ENCODE peak calls at places on chromosomes 7 and 10, in seven cellular contexts. One of them, this sample, is unnamed.

GRCh38 chr7:142496545-142496991 is 238.7 kb upstream of the PRSS58 start:
- DNase-seq in CD4-positive, alpha-beta T cell: no peak
- DNase-seq in right lobe of liver: no peak
- DNase-seq in HCT116: peak
- DNase-seq in A549: peak
- DNase-seq in tibial nerve: no peak
- DNase-seq in adrenal gland: no peak
- DNase-seq in this sample: peak

GRCh38 chr10:12628964-12629766 is 279.8 kb downstream of the CAMK1D start:
- DNase-seq in CD4-positive, alpha-beta T cell: no peak
- DNase-seq in right lobe of liver: no peak
- DNase-seq in HCT116: no peak
- DNase-seq in A549: peak
- DNase-seq in tibial nerve: no peak
- DNase-seq in adrenal gland: peak
- DNase-seq in this sample: peak

GRCh38 chr10:119306514-119306951 is 99.2 kb downstream of the GRK5 start:
- DNase-seq in CD4-positive, alpha-beta T cell: peak
- DNase-seq in right lobe of liver: no peak
- DNase-seq in HCT116: no peak
- DNase-seq in A549: peak
- DNase-seq in tibial nerve: no peak
- DNase-seq in adrenal gland: no peak
- DNase-seq in this sample: no peak

GRCh38 chr10:32374605-32375004 is 27.6 kb upstream of the EPC1 start:
- DNase-seq in CD4-positive, alpha-beta T cell: no peak
- DNase-seq in right lobe of liver: no peak
- DNase-seq in HCT116: no peak
- DNase-seq in A549: no peak
- DNase-seq in tibial nerve: no peak
- DNase-seq in adrenal gland: no peak
- DNase-seq in this sample: no peak

GRCh38 chr7:151319189-151319588 is 22.4 kb upstream of the NUB1 start:
- DNase-seq in CD4-positive, alpha-beta T cell: no peak
- DNase-seq in right lobe of liver: no peak
- DNase-seq in HCT116: no peak
- DNase-seq in A549: no peak
- DNase-seq in tibial nerve: no peak
- DNase-seq in adrenal gland: no peak
- DNase-seq in this sample: no peak

GRCh38 chr10:21336476-21337170 is 188.9 kb downstream of the SKIDA1 start:
- DNase-seq in CD4-positive, alpha-beta T cell: no peak
- DNase-seq in right lobe of liver: no peak
- DNase-seq in HCT116: peak
- DNase-seq in A549: peak
- DNase-seq in tibial nerve: no peak
- DNase-seq in adrenal gland: peak
- DNase-seq in this sample: peak

GRCh38 chr7:138549082-138549481 is 89.0 kb downstream of the TRIM24 start:
- DNase-seq in CD4-positive, alpha-beta T cell: no peak
- DNase-seq in right lobe of liver: no peak
- DNase-seq in HCT116: no peak
- DNase-seq in A549: no peak
- DNase-seq in tibial nerve: no peak
- DNase-seq in adrenal gland: no peak
- DNase-seq in this sample: no peak

GRCh38 chr7:41573017-41573416 is 129.9 kb downstream of the INHBA start:
- DNase-seq in CD4-positive, alpha-beta T cell: no peak
- DNase-seq in right lobe of liver: no peak
- DNase-seq in HCT116: no peak
- DNase-seq in A549: peak
- DNase-seq in tibial nerve: no peak
- DNase-seq in adrenal gland: no peak
- DNase-seq in this sample: no peak

GRCh38 chr10:71727429-71728217 is 8.0 kb upstream of the C10orf105 start:
- DNase-seq in CD4-positive, alpha-beta T cell: peak
- DNase-seq in right lobe of liver: peak
- DNase-seq in HCT116: no peak
- DNase-seq in A549: peak
- DNase-seq in tibial nerve: peak
- DNase-seq in adrenal gland: peak
- DNase-seq in this sample: peak

GRCh38 chr10:29926649-29927048 is 132.7 kb downstream of the JCAD start:
- DNase-seq in CD4-positive, alpha-beta T cell: no peak
- DNase-seq in right lobe of liver: no peak
- DNase-seq in HCT116: no peak
- DNase-seq in A549: no peak
- DNase-seq in tibial nerve: no peak
- DNase-seq in adrenal gland: peak
- DNase-seq in this sample: no peak

GRCh38 chr10:91477236-91477635 is 67.1 kb downstream of the HECTD2 start:
- DNase-seq in CD4-positive, alpha-beta T cell: no peak
- DNase-seq in right lobe of liver: no peak
- DNase-seq in HCT116: no peak
- DNase-seq in A549: no peak
- DNase-seq in tibial nerve: no peak
- DNase-seq in adrenal gland: no peak
- DNase-seq in this sample: no peak

GRCh38 chr10:84355106-84355505 is 26.7 kb downstream of the CCSER2 start:
- DNase-seq in CD4-positive, alpha-beta T cell: no peak
- DNase-seq in right lobe of liver: no peak
- DNase-seq in HCT116: no peak
- DNase-seq in A549: no peak
- DNase-seq in tibial nerve: no peak
- DNase-seq in adrenal gland: no peak
- DNase-seq in this sample: no peak

GRCh38 chr10:62443866-62444265 is 69.7 kb downstream of the ZNF365 start:
- DNase-seq in CD4-positive, alpha-beta T cell: no peak
- DNase-seq in right lobe of liver: no peak
- DNase-seq in HCT116: no peak
- DNase-seq in A549: no peak
- DNase-seq in tibial nerve: no peak
- DNase-seq in adrenal gland: no peak
- DNase-seq in this sample: no peak

GRCh38 chr7:16739863-16740622 is 13.5 kb upstream of the TSPAN13 start:
- DNase-seq in CD4-positive, alpha-beta T cell: no peak
- DNase-seq in right lobe of liver: no peak
- DNase-seq in HCT116: peak
- DNase-seq in A549: peak
- DNase-seq in tibial nerve: no peak
- DNase-seq in adrenal gland: peak
- DNase-seq in this sample: peak

GRCh38 chr7:39951156-39951942 is 1.3 kb downstream of the CDK13 start:
- DNase-seq in CD4-positive, alpha-beta T cell: peak
- DNase-seq in right lobe of liver: peak
- DNase-seq in HCT116: no peak
- DNase-seq in A549: peak
- DNase-seq in tibial nerve: no peak
- DNase-seq in adrenal gland: peak
- DNase-seq in this sample: peak

GRCh38 chr10:23364378-23364777 is 19.8 kb upstream of the C10orf67 start:
- DNase-seq in CD4-positive, alpha-beta T cell: no peak
- DNase-seq in right lobe of liver: no peak
- DNase-seq in HCT116: no peak
- DNase-seq in A549: no peak
- DNase-seq in tibial nerve: no peak
- DNase-seq in adrenal gland: no peak
- DNase-seq in this sample: no peak

GRCh38 chr7:41900532-41900931 is 197.6 kb upstream of the INHBA start:
- DNase-seq in CD4-positive, alpha-beta T cell: no peak
- DNase-seq in right lobe of liver: no peak
- DNase-seq in HCT116: no peak
- DNase-seq in A549: no peak
- DNase-seq in tibial nerve: no peak
- DNase-seq in adrenal gland: no peak
- DNase-seq in this sample: no peak

GRCh38 chr7:19620470-19620869 is 88.4 kb downstream of the POLR1F start:
- DNase-seq in CD4-positive, alpha-beta T cell: no peak
- DNase-seq in right lobe of liver: no peak
- DNase-seq in HCT116: no peak
- DNase-seq in A549: no peak
- DNase-seq in tibial nerve: no peak
- DNase-seq in adrenal gland: no peak
- DNase-seq in this sample: no peak

GRCh38 chr7:40329601-40330153 is 194.9 kb downstream of the SUGCT start:
- DNase-seq in CD4-positive, alpha-beta T cell: no peak
- DNase-seq in right lobe of liver: no peak
- DNase-seq in HCT116: peak
- DNase-seq in A549: peak
- DNase-seq in tibial nerve: no peak
- DNase-seq in adrenal gland: no peak
- DNase-seq in this sample: no peak

GRCh38 chr10:12466701-12467100 is 117.4 kb downstream of the CAMK1D start:
- DNase-seq in CD4-positive, alpha-beta T cell: no peak
- DNase-seq in right lobe of liver: no peak
- DNase-seq in HCT116: no peak
- DNase-seq in A549: peak
- DNase-seq in tibial nerve: no peak
- DNase-seq in adrenal gland: no peak
- DNase-seq in this sample: no peak

GRCh38 chr7:18958627-18959026 is 158.8 kb downstream of the TWIST1 start:
- DNase-seq in CD4-positive, alpha-beta T cell: no peak
- DNase-seq in right lobe of liver: no peak
- DNase-seq in HCT116: no peak
- DNase-seq in A549: no peak
- DNase-seq in tibial nerve: no peak
- DNase-seq in adrenal gland: no peak
- DNase-seq in this sample: no peak

GRCh38 chr10:111545806-111546205 is 469.0 kb downstream of the ADRA2A start:
- DNase-seq in CD4-positive, alpha-beta T cell: no peak
- DNase-seq in right lobe of liver: no peak
- DNase-seq in HCT116: no peak
- DNase-seq in A549: no peak
- DNase-seq in tibial nerve: no peak
- DNase-seq in adrenal gland: no peak
- DNase-seq in this sample: no peak

GRCh38 chr10:88986549-88987242 is 3.9 kb upstream of the FAS start:
- DNase-seq in CD4-positive, alpha-beta T cell: no peak
- DNase-seq in right lobe of liver: no peak
- DNase-seq in HCT116: no peak
- DNase-seq in A549: peak
- DNase-seq in tibial nerve: no peak
- DNase-seq in adrenal gland: no peak
- DNase-seq in this sample: peak

GRCh38 chr10:103654925-103655324 is 161.4 kb downstream of the NEURL1 start:
- DNase-seq in CD4-positive, alpha-beta T cell: no peak
- DNase-seq in right lobe of liver: no peak
- DNase-seq in HCT116: no peak
- DNase-seq in A549: no peak
- DNase-seq in tibial nerve: no peak
- DNase-seq in adrenal gland: no peak
- DNase-seq in this sample: no peak

GRCh38 chr7:152624218-152624617 is 51.7 kb downstream of the XRCC2 start:
- DNase-seq in CD4-positive, alpha-beta T cell: no peak
- DNase-seq in right lobe of liver: no peak
- DNase-seq in HCT116: no peak
- DNase-seq in A549: no peak
- DNase-seq in tibial nerve: no peak
- DNase-seq in adrenal gland: no peak
- DNase-seq in this sample: no peak

GRCh38 chr7:16554518-16555236 is 28.1 kb downstream of the LRRC72 start:
- DNase-seq in CD4-positive, alpha-beta T cell: no peak
- DNase-seq in right lobe of liver: no peak
- DNase-seq in HCT116: no peak
- DNase-seq in A549: no peak
- DNase-seq in tibial nerve: no peak
- DNase-seq in adrenal gland: no peak
- DNase-seq in this sample: no peak

GRCh38 chr7:135335628-135336139 is 102.0 kb downstream of the STRA8 start:
- DNase-seq in CD4-positive, alpha-beta T cell: peak
- DNase-seq in right lobe of liver: peak
- DNase-seq in HCT116: peak
- DNase-seq in A549: peak
- DNase-seq in tibial nerve: no peak
- DNase-seq in adrenal gland: peak
- DNase-seq in this sample: peak

GRCh38 chr10:100866575-100867098 is 46.1 kb upstream of the SLF2 start:
- DNase-seq in CD4-positive, alpha-beta T cell: no peak
- DNase-seq in right lobe of liver: no peak
- DNase-seq in HCT116: no peak
- DNase-seq in A549: no peak
- DNase-seq in tibial nerve: no peak
- DNase-seq in adrenal gland: no peak
- DNase-seq in this sample: no peak

GRCh38 chr10:416091-416515 is 273.4 kb downstream of the DIP2C start:
- DNase-seq in CD4-positive, alpha-beta T cell: no peak
- DNase-seq in right lobe of liver: no peak
- DNase-seq in HCT116: peak
- DNase-seq in A549: peak
- DNase-seq in tibial nerve: no peak
- DNase-seq in adrenal gland: no peak
- DNase-seq in this sample: no peak
- TF ChIP-seq CTCF in CD4-positive, alpha-beta T cell: no peak
- TF ChIP-seq CTCF in right lobe of liver: no peak
- TF ChIP-seq CTCF in HCT116: peak
- TF ChIP-seq CTCF in A549: peak
- TF ChIP-seq CTCF in tibial nerve: no peak
- TF ChIP-seq CTCF in adrenal gland: no peak
- TF ChIP-seq CTCF in this sample: no peak

GRCh38 chr10:14358886-14359573 is 28.3 kb upstream of the FRMD4A start:
- DNase-seq in CD4-positive, alpha-beta T cell: no peak
- DNase-seq in right lobe of liver: no peak
- DNase-seq in HCT116: no peak
- DNase-seq in A549: no peak
- DNase-seq in tibial nerve: no peak
- DNase-seq in adrenal gland: no peak
- DNase-seq in this sample: no peak
- TF ChIP-seq CTCF in CD4-positive, alpha-beta T cell: no peak
- TF ChIP-seq CTCF in right lobe of liver: no peak
- TF ChIP-seq CTCF in HCT116: no peak
- TF ChIP-seq CTCF in A549: no peak
- TF ChIP-seq CTCF in tibial nerve: no peak
- TF ChIP-seq CTCF in adrenal gland: no peak
- TF ChIP-seq CTCF in this sample: no peak

GRCh38 chr7:133315332-133316040 is 62.6 kb downstream of the EXOC4 start:
- DNase-seq in CD4-positive, alpha-beta T cell: no peak
- DNase-seq in right lobe of liver: no peak
- DNase-seq in HCT116: no peak
- DNase-seq in A549: no peak
- DNase-seq in tibial nerve: no peak
- DNase-seq in adrenal gland: no peak
- DNase-seq in this sample: no peak

GRCh38 chr7:133319842-133320241 is 67.0 kb downstream of the EXOC4 start:
- DNase-seq in CD4-positive, alpha-beta T cell: no peak
- DNase-seq in right lobe of liver: no peak
- DNase-seq in HCT116: no peak
- DNase-seq in A549: no peak
- DNase-seq in tibial nerve: no peak
- DNase-seq in adrenal gland: no peak
- DNase-seq in this sample: no peak

GRCh38 chr7:133320887-133321286 is 68.0 kb downstream of the EXOC4 start:
- DNase-seq in CD4-positive, alpha-beta T cell: no peak
- DNase-seq in right lobe of liver: no peak
- DNase-seq in HCT116: no peak
- DNase-seq in A549: no peak
- DNase-seq in tibial nerve: no peak
- DNase-seq in adrenal gland: no peak
- DNase-seq in this sample: no peak
- TF ChIP-seq CTCF in CD4-positive, alpha-beta T cell: no peak
- TF ChIP-seq CTCF in right lobe of liver: no peak
- TF ChIP-seq CTCF in HCT116: no peak
- TF ChIP-seq CTCF in A549: no peak
- TF ChIP-seq CTCF in tibial nerve: no peak
- TF ChIP-seq CTCF in adrenal gland: no peak
- TF ChIP-seq CTCF in this sample: no peak

GRCh38 chr10:106278385-106278784 is 886.1 kb downstream of the SORCS1 start:
- DNase-seq in CD4-positive, alpha-beta T cell: no peak
- DNase-seq in right lobe of liver: no peak
- DNase-seq in HCT116: no peak
- DNase-seq in A549: no peak
- DNase-seq in tibial nerve: no peak
- DNase-seq in adrenal gland: no peak
- DNase-seq in this sample: no peak
- TF ChIP-seq CTCF in CD4-positive, alpha-beta T cell: no peak
- TF ChIP-seq CTCF in right lobe of liver: no peak
- TF ChIP-seq CTCF in HCT116: no peak
- TF ChIP-seq CTCF in A549: no peak
- TF ChIP-seq CTCF in tibial nerve: peak
- TF ChIP-seq CTCF in adrenal gland: no peak
- TF ChIP-seq CTCF in this sample: no peak